ENCODE peak calls at places on chromosomes 13 and 19, in seven cellular contexts. I is thoracic aorta; C is activated T-helper 1 cell treated with Interleukin-2 at 50 U/mL for 16 hours; A is NCI-H1930; T is substantia nigra; F is activated CD8-positive, alpha-beta memory T cell treated with anti-CD3 and anti-CD28 coated beads for 1 hour; M is endothelial cell. Z is an unnamed sample.

GRCh38 chr19:3821857-3822364 is 35.7 kb upstream of the MATK start:
- DNase-seq in I (no peak), C (peak; percentile 79), A (no peak), T (no peak), F (peak; percentile 71), M (peak; percentile 92), Z (peak; percentile 88)

GRCh38 chr13:76012091-76012721 is 376.1 kb downstream of the LMO7 start:
- DNase-seq in I (no peak), C (no peak), A (no peak), T (no peak), F (no peak), M (no peak), Z (no peak)

GRCh38 chr19:54481326-54481930 is 8.3 kb upstream of the CDC42EP5 start:
- DNase-seq in I (no peak), C (no peak), A (peak; percentile 65), T (no peak), F (no peak), M (peak; percentile 64), Z (peak; percentile 51)

GRCh38 chr19:9883231-9883758 is 48.2 kb downstream of the PIN1 start:
- DNase-seq in I (no peak), C (no peak), A (no peak), T (no peak), F (no peak), M (no peak), Z (no peak)

GRCh38 chr19:28296506-28296905 is 916.4 kb downstream of the UQCRFS1 start:
- DNase-seq in I (no peak), C (no peak), A (no peak), T (no peak), F (no peak), M (no peak), Z (no peak)

GRCh38 chr19:1509589-1510441 is 3.0 kb downstream of the ADAMTSL5 start:
- DNase-seq in I (no peak), C (no peak), A (no peak), T (no peak), F (no peak), M (no peak), Z (no peak)

GRCh38 chr13:24288870-24289269 is 20.5 kb upstream of the C1QTNF9 start:
- DNase-seq in I (no peak), C (no peak), A (no peak), T (no peak), F (no peak), M (no peak), Z (no peak)

GRCh38 chr19:293436-294110 is 2.4 kb upstream of the PLPP2 start:
- DNase-seq in I (no peak), C (no peak), A (no peak), T (no peak), F (no peak), M (no peak), Z (no peak)

GRCh38 chr19:3364501-3364858 is 1.9 kb upstream of the NFIC start:
- DNase-seq in I (no peak), C (no peak), A (no peak), T (no peak), F (no peak), M (no peak), Z (no peak)

GRCh38 chr19:48341006-48341405 is 15.7 kb downstream of the EMP3 start:
- DNase-seq in I (no peak), C (no peak), A (no peak), T (no peak), F (no peak), M (no peak), Z (no peak)

GRCh38 chr19:38047048-38047435 is 140.0 kb downstream of the SIPA1L3 start:
- DNase-seq in I (no peak), C (no peak), A (no peak), T (no peak), F (no peak), M (no peak), Z (no peak)

GRCh38 chr19:50252111-50252886 is 48.9 kb downstream of the MYH14 start:
- DNase-seq in I (no peak), C (no peak), A (no peak), T (no peak), F (no peak), M (no peak), Z (peak; percentile 56)

GRCh38 chr13:79604752-79605151 is 123.8 kb downstream of the NDFIP2 start:
- DNase-seq in I (no peak), C (no peak), A (no peak), T (no peak), F (no peak), M (no peak), Z (no peak)

GRCh38 chr19:23415561-23416191 is 20.4 kb upstream of the ZNF91 start:
- DNase-seq in I (no peak), C (no peak), A (no peak), T (no peak), F (no peak), M (peak; percentile 58), Z (no peak)